ENCODE peak calls at places on chromosomes 6 and 20, in seven cellular contexts. O, J, X, S, E, Q and Z are unnamed samples.

GRCh38 chr20:44646641-44647274 is 4.7 kb downstream of the ADA start:
- DNase-seq in E (no peak), O (no peak), Q (no peak), X (peak), J (peak), S (no peak), Z (peak)

GRCh38 chr6:56513631-56514030 is 129.1 kb downstream of the DST start:
- DNase-seq in Q (no peak), O (no peak), E (no peak), X (no peak), S (no peak), J (no peak), Z (peak)

GRCh38 chr6:41474213-41474933 is 71.8 kb upstream of the FOXP4 start:
- DNase-seq in X (no peak), J (no peak), O (no peak), E (no peak), S (no peak), Q (no peak), Z (no peak)

GRCh38 chr6:104941694-104942177 is 15.2 kb upstream of the LIN28B start:
- DNase-seq in E (no peak), Q (no peak), X (no peak), J (no peak), O (no peak), S (no peak), Z (no peak)

GRCh38 chr6:43052842-43053544 is 658 bp downstream of the CUL7 start:
- DNase-seq in O (no peak), S (no peak), X (no peak), J (peak), Q (no peak), E (no peak), Z (peak)

GRCh38 chr6:45784250-45784649 is 231.4 kb downstream of the CLIC5 start:
- DNase-seq in S (no peak), E (no peak), J (no peak), X (no peak), Q (no peak), O (no peak), Z (no peak)

GRCh38 chr6:106254636-106255035 is 70.9 kb downstream of the ATG5 start:
- DNase-seq in X (no peak), O (no peak), E (no peak), J (peak), Q (no peak), S (no peak), Z (peak)

GRCh38 chr6:133553652-133554051 is 312.5 kb downstream of the EYA4 start:
- DNase-seq in O (no peak), X (no peak), J (peak), S (peak), E (no peak), Q (no peak), Z (peak)

GRCh38 chr20:24986436-24987015 is 6.0 kb downstream of the APMAP start:
- DNase-seq in O (no peak), E (no peak), S (no peak), X (no peak), Q (peak), J (no peak), Z (no peak)

GRCh38 chr6:158575550-158575949 is 15.7 kb downstream of the TMEM181 start:
- DNase-seq in Q (peak), E (no peak), X (no peak), S (no peak), O (no peak), J (no peak), Z (no peak)

GRCh38 chr6:139970591-139970991 is 596.1 kb upstream of the CITED2 start:
- DNase-seq in O (no peak), J (peak), Q (no peak), X (no peak), E (no peak), S (no peak), Z (peak)

GRCh38 chr6:124298682-124299081 is 495.0 kb downstream of the NKAIN2 start:
- DNase-seq in O (no peak), E (no peak), S (peak), Q (no peak), X (no peak), J (no peak), Z (no peak)

GRCh38 chr6:72316675-72317380 is 305.0 kb upstream of the KCNQ5 start:
- DNase-seq in O (no peak), X (no peak), E (no peak), S (no peak), Q (no peak), J (no peak), Z (no peak)

GRCh38 chr20:50913976-50914375 is 17.3 kb downstream of the ADNP start:
- DNase-seq in S (no peak), J (peak), Q (no peak), E (no peak), X (no peak), O (no peak), Z (peak)

GRCh38 chr6:55445648-55446204 is 118.5 kb downstream of the GFRAL start:
- DNase-seq in O (no peak), S (peak), Q (no peak), X (no peak), J (peak), E (no peak), Z (peak)

GRCh38 chr6:15232836-15233510 is 12.9 kb upstream of the JARID2 start:
- DNase-seq in S (no peak), O (no peak), X (no peak), Q (no peak), J (no peak), E (no peak), Z (no peak)

GRCh38 chr6:63968650-63969049 is 333.0 kb downstream of the PHF3 start:
- DNase-seq in J (no peak), X (no peak), Q (no peak), O (no peak), E (no peak), S (no peak), Z (no peak)

GRCh38 chr20:8809107-8809953 is 259.6 kb upstream of the PLCB4 start:
- DNase-seq in E (no peak), S (no peak), Q (no peak), O (no peak), X (no peak), J (no peak), Z (no peak)